ENCODE peak calls at places on chromosomes 1 and 21, in six cellular contexts. One of them, this sample, is unnamed. For H4K20me1, the result is how much of the 10 kb centered on the place peaks cover.

GRCh38 chr1:232704694-232705680 is 75.1 kb upstream of the SIPA1L2 start:
- DNase-seq in PC-3: peak
- DNase-seq in OCI-LY7: no peak
- DNase-seq in GM23248: peak
- DNase-seq in IMR-90: peak
- DNase-seq in astrocyte: peak
- DNase-seq in this sample: peak

GRCh38 chr1:112544011-112544688 is 35.4 kb downstream of the WNT2B start:
- DNase-seq in astrocyte: peak
- DNase-seq in GM23248: peak
- DNase-seq in OCI-LY7: no peak
- DNase-seq in IMR-90: peak
- DNase-seq in PC-3: peak
- DNase-seq in this sample: peak

GRCh38 chr1:15692121-15692682 is 8.1 kb downstream of the PLEKHM2 start:
- DNase-seq in PC-3: no peak
- DNase-seq in IMR-90: no peak
- DNase-seq in GM23248: peak
- DNase-seq in astrocyte: no peak
- DNase-seq in OCI-LY7: no peak
- DNase-seq in this sample: no peak

GRCh38 chr1:228336308-228337030 is 70.2 kb downstream of the TRIM11 start:
- DNase-seq in PC-3: no peak
- DNase-seq in IMR-90: peak
- DNase-seq in OCI-LY7: no peak
- DNase-seq in GM23248: peak
- DNase-seq in astrocyte: no peak
- DNase-seq in this sample: no peak

GRCh38 chr1:3551290-3551678 is 60.0 kb downstream of the MEGF6 start:
- DNase-seq in IMR-90: no peak
- DNase-seq in astrocyte: no peak
- DNase-seq in GM23248: no peak
- DNase-seq in OCI-LY7: no peak
- DNase-seq in PC-3: no peak
- DNase-seq in this sample: no peak

GRCh38 chr1:16156848-16157495 is 1.1 kb upstream of the EPHA2 start:
- DNase-seq in astrocyte: peak
- DNase-seq in OCI-LY7: no peak
- DNase-seq in PC-3: peak
- DNase-seq in IMR-90: peak
- DNase-seq in GM23248: peak
- DNase-seq in this sample: no peak

GRCh38 chr21:39518055-39518844 is 66.5 kb downstream of the SH3BGR start:
- DNase-seq in IMR-90: peak
- DNase-seq in astrocyte: peak
- DNase-seq in PC-3: peak
- DNase-seq in GM23248: peak
- DNase-seq in OCI-LY7: peak
- DNase-seq in this sample: peak

GRCh38 chr1:34037109-34037508 is 127.9 kb downstream of the CSMD2 start:
- DNase-seq in GM23248: no peak
- DNase-seq in astrocyte: no peak
- DNase-seq in OCI-LY7: no peak
- DNase-seq in PC-3: no peak
- DNase-seq in IMR-90: no peak
- DNase-seq in this sample: no peak

GRCh38 chr21:44858291-44858690 is 15.2 kb downstream of the PTTG1IP start:
- DNase-seq in GM23248: no peak
- DNase-seq in PC-3: no peak
- DNase-seq in astrocyte: no peak
- DNase-seq in IMR-90: no peak
- DNase-seq in OCI-LY7: no peak
- DNase-seq in this sample: no peak

GRCh38 chr1:33588726-33589125 is 116.3 kb downstream of the ZSCAN20 start:
- DNase-seq in OCI-LY7: no peak
- DNase-seq in astrocyte: no peak
- DNase-seq in GM23248: no peak
- DNase-seq in PC-3: no peak
- DNase-seq in IMR-90: no peak
- DNase-seq in this sample: no peak

GRCh38 chr21:21230672-21231071 is 232.5 kb downstream of the NCAM2 start:
- DNase-seq in astrocyte: no peak
- DNase-seq in PC-3: peak
- DNase-seq in GM23248: peak
- DNase-seq in IMR-90: peak
- DNase-seq in OCI-LY7: no peak
- DNase-seq in this sample: no peak

GRCh38 chr1:207327994-207328393 is 6.5 kb downstream of the CD55 start:
- DNase-seq in OCI-LY7: no peak
- DNase-seq in IMR-90: peak
- DNase-seq in PC-3: peak
- DNase-seq in GM23248: peak
- DNase-seq in astrocyte: peak
- DNase-seq in this sample: no peak

GRCh38 chr21:46099476-46099875 is 1.6 kb downstream of the COL6A2 start:
- DNase-seq in GM23248: peak
- DNase-seq in OCI-LY7: no peak
- DNase-seq in astrocyte: no peak
- DNase-seq in IMR-90: peak
- DNase-seq in PC-3: peak
- DNase-seq in this sample: no peak

GRCh38 chr1:3598522-3599285 is 12.6 kb downstream of the MEGF6 start:
- DNase-seq in astrocyte: no peak
- DNase-seq in OCI-LY7: no peak
- DNase-seq in IMR-90: no peak
- DNase-seq in PC-3: no peak
- DNase-seq in GM23248: no peak
- DNase-seq in this sample: no peak

GRCh38 chr1:229251185-229251584 is 19.7 kb upstream of the RAB4A start:
- DNase-seq in GM23248: no peak
- DNase-seq in IMR-90: no peak
- DNase-seq in OCI-LY7: no peak
- DNase-seq in astrocyte: no peak
- DNase-seq in PC-3: no peak
- DNase-seq in this sample: no peak

GRCh38 chr1:201156819-201157218 is 2.5 kb upstream of the TMEM9 start:
- DNase-seq in OCI-LY7: no peak
- DNase-seq in astrocyte: no peak
- DNase-seq in IMR-90: no peak
- DNase-seq in GM23248: no peak
- DNase-seq in PC-3: no peak
- DNase-seq in this sample: no peak

GRCh38 chr1:78691995-78692747 is 42.5 kb downstream of the IFI44 start:
- DNase-seq in GM23248: peak
- DNase-seq in IMR-90: peak
- DNase-seq in astrocyte: peak
- DNase-seq in PC-3: peak
- DNase-seq in OCI-LY7: no peak
- DNase-seq in this sample: no peak

GRCh38 chr1:211643324-211644212 is 31.9 kb downstream of the NEK2 start:
- DNase-seq in PC-3: peak
- DNase-seq in IMR-90: no peak
- DNase-seq in GM23248: no peak
- DNase-seq in OCI-LY7: peak
- DNase-seq in astrocyte: no peak
- DNase-seq in this sample: no peak

GRCh38 chr1:61992257-61992656 is 202.4 kb upstream of the L1TD1 start:
- DNase-seq in IMR-90: no peak
- DNase-seq in GM23248: no peak
- DNase-seq in OCI-LY7: no peak
- DNase-seq in astrocyte: no peak
- DNase-seq in PC-3: no peak
- DNase-seq in this sample: no peak

GRCh38 chr1:86708923-86709322 is 4.5 kb downstream of the SH3GLB1 start:
- DNase-seq in OCI-LY7: no peak
- DNase-seq in GM23248: peak
- DNase-seq in IMR-90: peak
- DNase-seq in PC-3: no peak
- DNase-seq in astrocyte: peak
- DNase-seq in this sample: no peak

GRCh38 chr1:228022571-228023293 is 15.9 kb downstream of the WNT3A start:
- DNase-seq in PC-3: no peak
- DNase-seq in IMR-90: no peak
- DNase-seq in OCI-LY7: no peak
- DNase-seq in astrocyte: no peak
- DNase-seq in GM23248: no peak
- DNase-seq in this sample: no peak

GRCh38 chr1:11101347-11101746 is 1.7 kb upstream of the EXOSC10 start:
- DNase-seq in IMR-90: no peak
- DNase-seq in OCI-LY7: no peak
- DNase-seq in PC-3: no peak
- DNase-seq in astrocyte: no peak
- DNase-seq in GM23248: no peak
- DNase-seq in this sample: no peak

GRCh38 chr1:17419626-17420328 is 19.7 kb downstream of the RCC2 start:
- DNase-seq in PC-3: peak
- DNase-seq in astrocyte: no peak
- DNase-seq in IMR-90: peak
- DNase-seq in OCI-LY7: peak
- DNase-seq in GM23248: peak
- DNase-seq in this sample: no peak

GRCh38 chr21:43890042-43890441 is 25.0 kb downstream of the AGPAT3 start:
- DNase-seq in GM23248: no peak
- DNase-seq in PC-3: no peak
- DNase-seq in OCI-LY7: no peak
- DNase-seq in astrocyte: no peak
- DNase-seq in IMR-90: no peak
- DNase-seq in this sample: no peak

DNA sequence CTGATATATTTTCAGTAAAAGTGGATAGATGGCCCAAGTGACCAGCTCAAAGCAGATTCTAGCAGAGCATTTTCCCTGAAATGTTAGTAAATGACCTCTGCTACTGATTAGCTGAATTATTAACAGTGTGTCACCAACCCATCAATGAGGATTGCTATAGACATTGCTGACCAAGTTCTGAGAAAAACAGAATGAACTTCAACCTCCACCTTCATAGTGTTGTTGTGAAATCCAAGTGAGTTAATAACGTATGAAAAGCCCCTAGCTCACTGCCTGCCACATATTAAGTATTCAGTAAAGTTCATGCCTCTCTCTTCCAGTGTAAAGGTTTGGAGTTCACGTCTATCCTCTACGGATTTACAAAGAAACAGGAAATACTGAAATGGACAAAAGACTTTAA is 15.8 kb downstream of the PLPP3 start:
- DNase-seq in astrocyte: no peak
- DNase-seq in GM23248: no peak
- DNase-seq in IMR-90: no peak
- DNase-seq in OCI-LY7: no peak
- DNase-seq in PC-3: no peak
- DNase-seq in this sample: no peak
- H4K20me1 ChIP-seq in astrocyte: under half
- H4K20me1 ChIP-seq in GM23248: under half
- H4K20me1 ChIP-seq in IMR-90: half or more
- H4K20me1 ChIP-seq in OCI-LY7: under half
- H4K20me1 ChIP-seq in PC-3: under half
- H4K20me1 ChIP-seq in this sample: under half

GRCh38 chr1:226825746-226826100 is 44.7 kb upstream of the PSEN2 start:
- DNase-seq in GM23248: no peak
- DNase-seq in astrocyte: no peak
- DNase-seq in PC-3: no peak
- DNase-seq in OCI-LY7: no peak
- DNase-seq in IMR-90: no peak
- DNase-seq in this sample: no peak
- H3K4me2 ChIP-seq in GM23248: no peak
- H3K4me2 ChIP-seq in astrocyte: no peak
- H3K4me2 ChIP-seq in PC-3: no peak
- H3K4me2 ChIP-seq in OCI-LY7: no peak
- H3K4me2 ChIP-seq in IMR-90: no peak
- H3K4me2 ChIP-seq in this sample: no peak

DNA sequence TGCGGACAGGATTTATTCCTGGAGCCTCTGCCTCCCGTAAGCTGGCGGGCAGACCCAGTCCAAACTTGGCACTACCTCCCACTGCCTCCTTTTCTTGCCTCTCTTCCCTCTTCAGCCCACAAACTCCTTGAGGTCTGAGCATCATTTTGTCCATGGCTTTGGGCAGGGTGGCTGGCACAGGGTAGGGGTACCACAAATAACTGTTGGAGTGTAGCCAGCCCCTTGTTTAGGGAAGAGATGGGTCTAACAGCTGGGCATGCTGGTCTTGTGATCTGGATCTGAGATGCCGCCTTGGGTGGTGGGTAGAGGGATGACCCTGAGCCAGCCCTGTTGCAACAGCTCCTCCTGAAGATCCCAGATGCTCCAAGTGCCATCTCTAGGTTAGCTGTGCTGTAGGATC is 71.4 kb upstream of the CLDN14 start:
- DNase-seq in astrocyte: no peak
- DNase-seq in GM23248: peak
- DNase-seq in PC-3: no peak
- DNase-seq in OCI-LY7: no peak
- DNase-seq in IMR-90: no peak
- DNase-seq in this sample: no peak
- H2AFZ ChIP-seq in astrocyte: no peak
- H2AFZ ChIP-seq in GM23248: peak
- H2AFZ ChIP-seq in PC-3: no peak
- H2AFZ ChIP-seq in OCI-LY7: no peak
- H2AFZ ChIP-seq in IMR-90: peak
- H2AFZ ChIP-seq in this sample: no peak

GRCh38 chr1:204405988-204406387 is 5.6 kb downstream of the PPP1R15B start:
- DNase-seq in GM23248: peak
- DNase-seq in OCI-LY7: no peak
- DNase-seq in PC-3: no peak
- DNase-seq in astrocyte: no peak
- DNase-seq in IMR-90: no peak
- DNase-seq in this sample: no peak

GRCh38 chr1:204406621-204407020 is 5.0 kb downstream of the PPP1R15B start:
- DNase-seq in PC-3: no peak
- DNase-seq in IMR-90: no peak
- DNase-seq in astrocyte: no peak
- DNase-seq in GM23248: no peak
- DNase-seq in OCI-LY7: no peak
- DNase-seq in this sample: no peak

GRCh38 chr1:204408602-204409001 is 3.0 kb downstream of the PPP1R15B start:
- DNase-seq in GM23248: no peak
- DNase-seq in IMR-90: no peak
- DNase-seq in PC-3: no peak
- DNase-seq in OCI-LY7: no peak
- DNase-seq in astrocyte: no peak
- DNase-seq in this sample: no peak

GRCh38 chr1:204408074-204408507 is 3.5 kb downstream of the PPP1R15B start:
- DNase-seq in PC-3: peak
- DNase-seq in astrocyte: peak
- DNase-seq in IMR-90: peak
- DNase-seq in OCI-LY7: no peak
- DNase-seq in GM23248: peak
- DNase-seq in this sample: no peak

DNA sequence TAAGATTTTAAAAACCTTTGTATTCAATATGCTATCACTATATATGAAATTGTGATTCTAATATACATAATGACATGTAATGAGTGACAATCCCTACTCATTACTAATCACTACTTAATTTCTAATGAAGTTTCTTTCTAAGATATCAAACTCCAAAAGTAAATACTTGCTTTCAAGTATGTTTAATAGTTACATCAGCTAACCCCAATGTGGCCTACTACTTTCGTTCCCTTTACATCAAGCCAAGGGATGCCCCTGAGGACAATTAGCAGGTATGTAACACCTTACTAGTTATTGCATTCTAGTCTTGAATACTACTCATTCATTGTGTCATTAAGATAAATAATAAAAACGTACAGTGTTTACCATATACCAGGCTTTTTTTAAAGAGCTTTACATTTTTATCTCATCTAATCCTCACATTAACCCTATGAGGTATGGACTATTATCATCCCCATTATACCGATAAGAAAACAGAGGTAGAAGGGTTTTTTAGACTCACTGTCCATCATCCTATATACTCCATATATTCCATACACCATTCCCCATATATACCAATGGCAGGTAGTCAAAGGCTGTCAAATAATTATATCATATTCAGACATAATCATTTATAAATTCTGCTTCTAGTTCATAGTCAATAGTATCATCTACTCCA is 4.2 kb downstream of the PPP1R15B start:
- DNase-seq in PC-3: no peak
- DNase-seq in OCI-LY7: no peak
- DNase-seq in astrocyte: no peak
- DNase-seq in IMR-90: no peak
- DNase-seq in GM23248: peak
- DNase-seq in this sample: no peak
- H4K20me1 ChIP-seq in PC-3: half or more
- H4K20me1 ChIP-seq in OCI-LY7: half or more
- H4K20me1 ChIP-seq in astrocyte: half or more
- H4K20me1 ChIP-seq in IMR-90: half or more
- H4K20me1 ChIP-seq in GM23248: half or more
- H4K20me1 ChIP-seq in this sample: under half

This sample was measured in keratinocyte.